ENCODE peak calls at places on chromosomes 5 and 9, in ten cellular contexts. One of them, this sample, is unnamed.

GRCh38 chr5:126656397-126657007 is 55.8 kb downstream of the PHAX start:
- DNase-seq in HCT116: peak; percentile 31
- DNase-seq in suprapubic skin: no peak
- DNase-seq in body of pancreas: no peak
- DNase-seq in heart left ventricle: no peak
- DNase-seq in uterus: no peak
- DNase-seq in adrenal gland: no peak
- DNase-seq in A549: peak; percentile 59
- DNase-seq in transverse colon: no peak
- DNase-seq in spleen: no peak
- DNase-seq in this sample: no peak

GRCh38 chr9:73527521-73527920 is 375.9 kb downstream of the ANXA1 start:
- DNase-seq in HCT116: no peak
- DNase-seq in suprapubic skin: no peak
- DNase-seq in body of pancreas: no peak
- DNase-seq in heart left ventricle: no peak
- DNase-seq in uterus: no peak
- DNase-seq in adrenal gland: no peak
- DNase-seq in A549: no peak
- DNase-seq in transverse colon: no peak
- DNase-seq in spleen: no peak
- DNase-seq in this sample: no peak

GRCh38 chr9:7844283-7844682 is 44.7 kb upstream of the DMAC1 start:
- DNase-seq in HCT116: no peak
- DNase-seq in suprapubic skin: no peak
- DNase-seq in body of pancreas: no peak
- DNase-seq in heart left ventricle: no peak
- DNase-seq in uterus: no peak
- DNase-seq in adrenal gland: no peak
- DNase-seq in A549: peak; percentile 27
- DNase-seq in transverse colon: no peak
- DNase-seq in spleen: no peak
- DNase-seq in this sample: peak; percentile 18

GRCh38 chr5:55847837-55848236 is 3.3 kb upstream of the IL31RA start:
- DNase-seq in HCT116: no peak
- DNase-seq in suprapubic skin: no peak
- DNase-seq in body of pancreas: no peak
- DNase-seq in heart left ventricle: no peak
- DNase-seq in uterus: no peak
- DNase-seq in adrenal gland: no peak
- DNase-seq in A549: no peak
- DNase-seq in transverse colon: no peak
- DNase-seq in spleen: no peak
- DNase-seq in this sample: no peak

GRCh38 chr9:126301985-126302603 is 24.5 kb upstream of the MVB12B start:
- DNase-seq in HCT116: peak; percentile 65
- DNase-seq in suprapubic skin: no peak
- DNase-seq in body of pancreas: peak; percentile 39
- DNase-seq in heart left ventricle: peak; percentile 49
- DNase-seq in uterus: peak; percentile 43
- DNase-seq in adrenal gland: peak; percentile 50
- DNase-seq in A549: peak; percentile 64
- DNase-seq in transverse colon: peak; percentile 70
- DNase-seq in spleen: no peak
- DNase-seq in this sample: peak; percentile 87

GRCh38 chr5:179166886-179167841 is 107.0 kb downstream of the ZNF354C start:
- DNase-seq in HCT116: no peak
- DNase-seq in suprapubic skin: no peak
- DNase-seq in body of pancreas: peak; percentile 26
- DNase-seq in heart left ventricle: peak; percentile 47
- DNase-seq in uterus: peak; percentile 68
- DNase-seq in adrenal gland: peak; percentile 46
- DNase-seq in A549: no peak
- DNase-seq in transverse colon: peak; percentile 34
- DNase-seq in spleen: peak; percentile 87
- DNase-seq in this sample: peak; percentile 79

GRCh38 chr5:116543501-116543900 is 31.1 kb downstream of the SEMA6A start:
- DNase-seq in HCT116: no peak
- DNase-seq in suprapubic skin: no peak
- DNase-seq in body of pancreas: no peak
- DNase-seq in heart left ventricle: no peak
- DNase-seq in uterus: no peak
- DNase-seq in adrenal gland: no peak
- DNase-seq in A549: no peak
- DNase-seq in transverse colon: no peak
- DNase-seq in spleen: no peak
- DNase-seq in this sample: no peak

GRCh38 chr9:8683496-8683895 is 883.9 kb upstream of the DMAC1 start:
- DNase-seq in HCT116: no peak
- DNase-seq in suprapubic skin: no peak
- DNase-seq in body of pancreas: no peak
- DNase-seq in heart left ventricle: no peak
- DNase-seq in uterus: no peak
- DNase-seq in adrenal gland: no peak
- DNase-seq in A549: no peak
- DNase-seq in transverse colon: no peak
- DNase-seq in spleen: no peak
- DNase-seq in this sample: no peak

GRCh38 chr5:133723651-133724366 is 111.5 kb upstream of the FSTL4 start:
- DNase-seq in HCT116: no peak
- DNase-seq in suprapubic skin: no peak
- DNase-seq in body of pancreas: no peak
- DNase-seq in heart left ventricle: no peak
- DNase-seq in uterus: no peak
- DNase-seq in adrenal gland: no peak
- DNase-seq in A549: no peak
- DNase-seq in transverse colon: no peak
- DNase-seq in spleen: no peak
- DNase-seq in this sample: no peak

GRCh38 chr5:151156732-151157402 is 712 bp downstream of the ANXA6 start:
- DNase-seq in HCT116: no peak
- DNase-seq in suprapubic skin: no peak
- DNase-seq in body of pancreas: peak; percentile 30
- DNase-seq in heart left ventricle: no peak
- DNase-seq in uterus: peak; percentile 41
- DNase-seq in adrenal gland: no peak
- DNase-seq in A549: no peak
- DNase-seq in transverse colon: no peak
- DNase-seq in spleen: peak; percentile 82
- DNase-seq in this sample: peak; percentile 33

GRCh38 chr5:114223866-114224265 is 138.0 kb upstream of the KCNN2 start:
- DNase-seq in HCT116: peak; percentile 22
- DNase-seq in suprapubic skin: no peak
- DNase-seq in body of pancreas: peak; percentile 24
- DNase-seq in heart left ventricle: no peak
- DNase-seq in uterus: no peak
- DNase-seq in adrenal gland: no peak
- DNase-seq in A549: peak; percentile 5
- DNase-seq in transverse colon: no peak
- DNase-seq in spleen: no peak
- DNase-seq in this sample: no peak

GRCh38 chr9:126223798-126224531 is 102.7 kb upstream of the MVB12B start:
- DNase-seq in HCT116: no peak
- DNase-seq in suprapubic skin: no peak
- DNase-seq in body of pancreas: no peak
- DNase-seq in heart left ventricle: no peak
- DNase-seq in uterus: no peak
- DNase-seq in adrenal gland: no peak
- DNase-seq in A549: no peak
- DNase-seq in transverse colon: no peak
- DNase-seq in spleen: no peak
- DNase-seq in this sample: no peak

GRCh38 chr5:159713254-159713653 is 203.0 kb upstream of the ADRA1B start:
- DNase-seq in HCT116: no peak
- DNase-seq in suprapubic skin: no peak
- DNase-seq in body of pancreas: no peak
- DNase-seq in heart left ventricle: no peak
- DNase-seq in uterus: no peak
- DNase-seq in adrenal gland: no peak
- DNase-seq in A549: no peak
- DNase-seq in transverse colon: no peak
- DNase-seq in spleen: no peak
- DNase-seq in this sample: no peak

GRCh38 chr5:131096774-131097695 is 68.0 kb downstream of the HINT1 start:
- DNase-seq in HCT116: no peak
- DNase-seq in suprapubic skin: no peak
- DNase-seq in body of pancreas: no peak
- DNase-seq in heart left ventricle: no peak
- DNase-seq in uterus: no peak
- DNase-seq in adrenal gland: no peak
- DNase-seq in A549: no peak
- DNase-seq in transverse colon: no peak
- DNase-seq in spleen: no peak
- DNase-seq in this sample: no peak

GRCh38 chr9:81687521-81688261 is 1.7 kb downstream of the TLE1 start:
- DNase-seq in HCT116: no peak
- DNase-seq in suprapubic skin: peak; percentile 83
- DNase-seq in body of pancreas: peak; percentile 57
- DNase-seq in heart left ventricle: peak; percentile 51
- DNase-seq in uterus: peak; percentile 61
- DNase-seq in adrenal gland: peak; percentile 78
- DNase-seq in A549: peak; percentile 52
- DNase-seq in transverse colon: peak; percentile 70
- DNase-seq in spleen: peak; percentile 89
- DNase-seq in this sample: peak; percentile 66

GRCh38 chr5:113678924-113679575 is 165.6 kb downstream of the YTHDC2 start:
- DNase-seq in HCT116: peak; percentile 50
- DNase-seq in suprapubic skin: no peak
- DNase-seq in body of pancreas: peak; percentile 18
- DNase-seq in heart left ventricle: no peak
- DNase-seq in uterus: no peak
- DNase-seq in adrenal gland: peak; percentile 31
- DNase-seq in A549: peak; percentile 43
- DNase-seq in transverse colon: peak; percentile 9
- DNase-seq in spleen: no peak
- DNase-seq in this sample: peak; percentile 56

GRCh38 chr9:38026021-38026809 is 42.8 kb downstream of the SHB start:
- DNase-seq in HCT116: no peak
- DNase-seq in suprapubic skin: no peak
- DNase-seq in body of pancreas: peak; percentile 45
- DNase-seq in heart left ventricle: peak; percentile 49
- DNase-seq in uterus: peak; percentile 71
- DNase-seq in adrenal gland: no peak
- DNase-seq in A549: peak; percentile 68
- DNase-seq in transverse colon: no peak
- DNase-seq in spleen: no peak
- DNase-seq in this sample: peak; percentile 27

GRCh38 chr9:5596173-5596572 is 32.7 kb upstream of the RIC1 start:
- DNase-seq in HCT116: no peak
- DNase-seq in suprapubic skin: no peak
- DNase-seq in body of pancreas: no peak
- DNase-seq in heart left ventricle: no peak
- DNase-seq in uterus: no peak
- DNase-seq in adrenal gland: no peak
- DNase-seq in A549: no peak
- DNase-seq in transverse colon: no peak
- DNase-seq in spleen: no peak
- DNase-seq in this sample: no peak

GRCh38 chr5:93960044-93960443 is 218.6 kb upstream of the POU5F2 start:
- DNase-seq in HCT116: no peak
- DNase-seq in suprapubic skin: no peak
- DNase-seq in body of pancreas: no peak
- DNase-seq in heart left ventricle: no peak
- DNase-seq in uterus: no peak
- DNase-seq in adrenal gland: no peak
- DNase-seq in A549: no peak
- DNase-seq in transverse colon: no peak
- DNase-seq in spleen: no peak
- DNase-seq in this sample: no peak

GRCh38 chr5:55897905-55898304 is 46.7 kb downstream of the IL31RA start:
- DNase-seq in HCT116: no peak
- DNase-seq in suprapubic skin: peak; percentile 88
- DNase-seq in body of pancreas: peak; percentile 29
- DNase-seq in heart left ventricle: peak; percentile 72
- DNase-seq in uterus: peak; percentile 30
- DNase-seq in adrenal gland: no peak
- DNase-seq in A549: no peak
- DNase-seq in transverse colon: no peak
- DNase-seq in spleen: no peak
- DNase-seq in this sample: no peak

GRCh38 chr5:2991884-2992283 is 240.4 kb upstream of the IRX2 start:
- DNase-seq in HCT116: no peak
- DNase-seq in suprapubic skin: no peak
- DNase-seq in body of pancreas: peak; percentile 39
- DNase-seq in heart left ventricle: no peak
- DNase-seq in uterus: no peak
- DNase-seq in adrenal gland: no peak
- DNase-seq in A549: no peak
- DNase-seq in transverse colon: no peak
- DNase-seq in spleen: no peak
- DNase-seq in this sample: no peak

GRCh38 chr5:11150976-11151375 is 389.9 kb upstream of the DAP start:
- DNase-seq in HCT116: no peak
- DNase-seq in suprapubic skin: no peak
- DNase-seq in body of pancreas: no peak
- DNase-seq in heart left ventricle: no peak
- DNase-seq in uterus: no peak
- DNase-seq in adrenal gland: no peak
- DNase-seq in A549: no peak
- DNase-seq in transverse colon: no peak
- DNase-seq in spleen: no peak
- DNase-seq in this sample: no peak
- TF ChIP-seq CTCF in HCT116: no peak
- TF ChIP-seq CTCF in suprapubic skin: no peak
- TF ChIP-seq CTCF in body of pancreas: no peak
- TF ChIP-seq CTCF in heart left ventricle: no peak
- TF ChIP-seq CTCF in uterus: no peak
- TF ChIP-seq CTCF in adrenal gland: no peak
- TF ChIP-seq CTCF in A549: no peak
- TF ChIP-seq CTCF in transverse colon: no peak
- TF ChIP-seq CTCF in spleen: no peak
- TF ChIP-seq CTCF in this sample: no peak

GRCh38 chr9:128818099-128818838 is at the start of gene ENDOG:
- DNase-seq in HCT116: peak; percentile 93
- DNase-seq in suprapubic skin: peak; percentile 98
- DNase-seq in body of pancreas: peak; percentile 98
- DNase-seq in heart left ventricle: peak; percentile 98
- DNase-seq in uterus: peak; percentile 96
- DNase-seq in adrenal gland: peak; percentile 98
- DNase-seq in A549: peak; percentile 98
- DNase-seq in transverse colon: peak; percentile 99
- DNase-seq in spleen: peak; percentile 99
- DNase-seq in this sample: peak; percentile 97
- TF ChIP-seq POLR2A in HCT116: peak; percentile 96
- TF ChIP-seq POLR2A in suprapubic skin: peak; percentile 42
- TF ChIP-seq POLR2A in body of pancreas: peak; percentile 85
- TF ChIP-seq POLR2A in heart left ventricle: peak; percentile 97
- TF ChIP-seq POLR2A in uterus: peak; percentile 93
- TF ChIP-seq POLR2A in adrenal gland: peak; percentile 43
- TF ChIP-seq POLR2A in A549: peak; percentile 96
- TF ChIP-seq POLR2A in transverse colon: peak; percentile 76
- TF ChIP-seq POLR2A in spleen: peak; percentile 33
- TF ChIP-seq POLR2A in this sample: peak; percentile 87

GRCh38 chr5:168471785-168472184 is 14.5 kb upstream of the RARS1 start:
- DNase-seq in HCT116: no peak
- DNase-seq in suprapubic skin: no peak
- DNase-seq in body of pancreas: no peak
- DNase-seq in heart left ventricle: no peak
- DNase-seq in uterus: no peak
- DNase-seq in adrenal gland: no peak
- DNase-seq in A549: no peak
- DNase-seq in transverse colon: no peak
- DNase-seq in spleen: no peak
- DNase-seq in this sample: no peak
- H3K27ac ChIP-seq in HCT116: no peak overlapping the region
- H3K27ac ChIP-seq in suprapubic skin: no peak overlapping the region
- H3K27ac ChIP-seq in body of pancreas: no peak overlapping the region
- H3K27ac ChIP-seq in heart left ventricle: no peak overlapping the region
- H3K27ac ChIP-seq in uterus: no peak overlapping the region
- H3K27ac ChIP-seq in adrenal gland: no peak overlapping the region
- H3K27ac ChIP-seq in A549: no peak overlapping the region
- H3K27ac ChIP-seq in transverse colon: no peak overlapping the region
- H3K27ac ChIP-seq in spleen: no peak overlapping the region
- H3K27ac ChIP-seq in this sample: no peak overlapping the region

GRCh38 chr9:135819905-135820304 is 87.4 kb downstream of the CAMSAP1 start:
- DNase-seq in HCT116: no peak
- DNase-seq in suprapubic skin: peak; percentile 35
- DNase-seq in body of pancreas: no peak
- DNase-seq in heart left ventricle: no peak
- DNase-seq in uterus: no peak
- DNase-seq in adrenal gland: no peak
- DNase-seq in A549: no peak
- DNase-seq in transverse colon: no peak
- DNase-seq in spleen: no peak
- DNase-seq in this sample: no peak
- TF ChIP-seq CTCF in HCT116: peak; percentile 53
- TF ChIP-seq CTCF in suprapubic skin: no peak
- TF ChIP-seq CTCF in body of pancreas: no peak
- TF ChIP-seq CTCF in heart left ventricle: no peak
- TF ChIP-seq CTCF in uterus: no peak
- TF ChIP-seq CTCF in adrenal gland: no peak
- TF ChIP-seq CTCF in A549: no peak
- TF ChIP-seq CTCF in transverse colon: no peak
- TF ChIP-seq CTCF in spleen: no peak
- TF ChIP-seq CTCF in this sample: no peak

This sample was measured in testis.